ENCODE peak calls at places on chromosomes 11 and 22, in four cellular contexts. K is tibial artery; M is GM20000; R is CD8-positive, alpha-beta T cell. T is an unnamed sample.

GRCh38 chr11:116678887-116679286 is 93.9 kb downstream of the BUD13 start:
- DNase-seq in K (no peak), M (no peak), R (no peak), T (no peak)

GRCh38 chr11:69161117-69161407 is 5.3 kb downstream of the SMIM38 start:
- DNase-seq in K (no peak), M (no peak), R (no peak), T (no peak)

GRCh38 chr11:61695917-61696316 is 15.7 kb downstream of the DAGLA start:
- DNase-seq in K (peak), M (peak), R (peak), T (peak)

GRCh38 chr11:95556342-95557151 is 233.0 kb downstream of the FAM76B start:
- DNase-seq in K (no peak), M (peak), R (no peak), T (no peak)

GRCh38 chr11:122601131-122602125 is 54.1 kb upstream of the UBASH3B start:
- DNase-seq in K (no peak), M (no peak), R (no peak), T (peak)

GRCh38 chr11:81772161-81772560 is 961.5 kb downstream of the FAM181B start:
- DNase-seq in K (no peak), M (no peak), R (no peak), T (no peak)

GRCh38 chr11:30983143-30983542 is 386.4 kb downstream of the DCDC1 start:
- DNase-seq in K (no peak), M (no peak), R (no peak), T (no peak)

GRCh38 chr22:17920145-17920605 is 104.2 kb downstream of the MICAL3 start:
- DNase-seq in K (no peak), M (no peak), R (no peak), T (peak)

GRCh38 chr11:134555510-134555909 is 143.5 kb upstream of the B3GAT1 start:
- DNase-seq in K (no peak), M (no peak), R (no peak), T (no peak)

GRCh38 chr22:28884754-28885375 is 1.5 kb downstream of the ZNRF3 start:
- DNase-seq in K (no peak), M (no peak), R (no peak), T (no peak)

GRCh38 chr22:37822079-37822833 is 926 bp upstream of the GALR3 start:
- DNase-seq in K (no peak), M (no peak), R (no peak), T (no peak)

GRCh38 chr11:102849319-102849718 is 5.9 kb upstream of the MMP3 start:
- DNase-seq in K (no peak), M (no peak), R (no peak), T (no peak)

GRCh38 chr11:45154276-45154675 is 7.8 kb downstream of the PRDM11 start:
- DNase-seq in K (no peak), M (no peak), R (no peak), T (no peak)

GRCh38 chr11:2797741-2798361 is 87.7 kb downstream of the CDKN1C start:
- DNase-seq in K (peak), M (no peak), R (no peak), T (peak)

GRCh38 chr11:33227578-33228261 is 29.5 kb upstream of the HIPK3 start:
- DNase-seq in K (no peak), M (no peak), R (no peak), T (no peak)

GRCh38 chr22:45462034-45462655 is 40.5 kb upstream of the FBLN1 start:
- DNase-seq in K (no peak), M (no peak), R (no peak), T (no peak)
- TF ChIP-seq CTCF in K (no peak), M (no peak), R (no peak), T (no peak)

DNA sequence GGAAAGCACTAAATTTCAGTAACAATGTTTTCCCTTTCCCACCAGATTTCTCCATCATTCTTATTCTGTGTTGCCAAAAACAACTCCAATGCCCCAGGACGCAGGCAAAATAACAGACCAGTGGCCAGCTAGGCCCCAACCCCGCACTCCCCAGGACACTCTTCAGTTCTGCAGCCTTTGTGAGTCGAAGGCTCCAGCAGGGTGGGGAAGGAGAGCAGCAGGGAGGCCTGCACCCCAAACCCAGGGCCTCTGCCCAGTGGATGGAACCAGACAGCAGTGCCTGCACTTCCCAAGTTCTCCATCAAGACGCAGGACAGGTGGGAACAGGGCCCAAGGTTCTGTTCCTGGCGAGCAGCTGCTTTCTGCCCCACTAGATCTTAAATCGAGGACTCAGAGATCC is 34.4 kb downstream of the PPP2R1B start:
- DNase-seq in K (peak), M (no peak), R (no peak), T (no peak)
- TF ChIP-seq CTCF in K (no peak), M (no peak), R (no peak), T (no peak)

DNA sequence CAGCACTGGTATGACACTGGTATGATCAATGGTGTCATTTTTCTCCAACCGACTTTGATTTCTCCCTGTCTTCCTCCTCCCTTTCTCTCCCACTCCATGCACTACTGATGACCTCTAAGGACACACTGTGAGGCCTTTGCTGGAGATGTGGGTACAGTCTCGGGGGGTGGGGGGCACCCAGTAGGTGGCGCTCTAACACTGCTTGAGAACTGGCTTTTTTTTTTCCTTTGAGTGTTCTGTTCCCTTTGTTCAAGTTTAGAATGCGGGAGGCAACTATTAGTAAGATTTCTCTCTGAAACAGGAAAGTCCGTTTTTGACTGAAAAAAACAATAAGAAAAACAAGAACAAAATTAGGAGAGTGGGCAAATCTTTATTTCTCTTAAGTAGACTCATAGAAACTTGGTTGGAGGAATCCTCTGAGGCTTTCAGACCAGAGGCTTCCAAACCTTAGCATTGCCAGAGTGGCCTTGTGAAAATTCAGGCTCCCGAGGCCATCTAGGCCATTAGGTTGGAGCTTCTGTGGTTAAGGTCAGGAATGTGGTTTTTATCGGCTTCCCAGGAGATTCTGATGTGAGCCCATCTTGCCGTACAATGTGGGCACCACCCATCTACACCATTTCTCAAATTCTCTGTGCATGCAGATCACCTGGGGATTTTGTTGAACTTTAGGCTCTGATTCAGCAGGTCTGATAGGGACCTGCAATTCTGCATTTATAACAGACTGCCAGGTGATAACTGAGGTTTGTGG is 43.2 kb downstream of the PANX1 start:
- DNase-seq in K (no peak), M (peak), R (no peak), T (no peak)
- TF ChIP-seq CTCF in K (no peak), M (peak), R (peak), T (no peak)

GRCh38 chr11:24779791-24780190 is 282.9 kb downstream of the LUZP2 start:
- DNase-seq in K (no peak), M (no peak), R (no peak), T (no peak)
- TF ChIP-seq CTCF in K (no peak), M (no peak), R (no peak), T (no peak)